ENCODE peak calls at places on chromosomes 11 and 22, in four cellular contexts. Z is neural progenitor cell, T is HepG2, F is H9. D is an unnamed sample.

GRCh38 chr11:67484847-67485311 is 2.1 kb downstream of the AIP start:
- DNase-seq in T (no peak), Z (no peak), F (no peak), D (no peak)

GRCh38 chr11:1869427-1870325 is 16.8 kb downstream of the LSP1 start:
- DNase-seq in T (peak; percentile 20), F (no peak), Z (peak; percentile 30), D (no peak)

GRCh38 chr11:134554861-134555260 is 142.8 kb upstream of the B3GAT1 start:
- DNase-seq in T (no peak), F (no peak), Z (no peak), D (no peak)

GRCh38 chr11:121367434-121367833 is 74.9 kb downstream of the SC5D start:
- DNase-seq in Z (no peak), F (no peak), T (no peak), D (no peak)

GRCh38 chr11:72589802-72590761 is 84.1 kb downstream of the PDE2A start:
- DNase-seq in Z (peak; percentile 83), F (peak; percentile 90), T (peak; percentile 48), D (peak; percentile 71)

GRCh38 chr11:94183886-94184264 is 55.2 kb downstream of the PANX1 start:
- DNase-seq in F (peak; percentile 87), Z (peak; percentile 73), T (peak; percentile 33), D (peak; percentile 81)

GRCh38 chr11:69595805-69596665 is 44.9 kb upstream of the CCND1 start:
- DNase-seq in T (no peak), Z (no peak), F (no peak), D (no peak)

GRCh38 chr11:80163011-80163410 is 722.2 kb upstream of the TENM4 start:
- DNase-seq in F (no peak), T (no peak), Z (no peak), D (peak; percentile 70)

GRCh38 chr11:27171391-27171790 is 130.8 kb downstream of the BBOX1 start:
- DNase-seq in F (no peak), T (no peak), Z (no peak), D (peak; percentile 40)

GRCh38 chr11:42012261-42012660 is 552.8 kb upstream of the LRRC4C start:
- DNase-seq in T (no peak), F (no peak), Z (no peak), D (no peak)

GRCh38 chr11:64553554-64554201 is 37.3 kb upstream of the SLC22A12 start:
- DNase-seq in Z (peak; percentile 72), T (peak; percentile 39), F (peak; percentile 74), D (peak; percentile 72)

GRCh38 chr11:82738116-82738515 is 4.5 kb upstream of the FAM181B start:
- DNase-seq in Z (peak; percentile 64), F (no peak), T (no peak), D (no peak)

GRCh38 chr22:39238966-39239510 is 5.7 kb downstream of the PDGFB start:
- DNase-seq in F (no peak), Z (no peak), T (no peak), D (no peak)

GRCh38 chr11:34299284-34299961 is 58.4 kb downstream of the ABTB2 start:
- DNase-seq in F (no peak), Z (peak; percentile 64), T (no peak), D (no peak)

GRCh38 chr11:34303028-34303427 is 54.8 kb downstream of the ABTB2 start:
- DNase-seq in T (no peak), F (no peak), Z (no peak), D (no peak)

GRCh38 chr11:34299962-34300350 is 57.9 kb downstream of the ABTB2 start:
- DNase-seq in Z (no peak), F (no peak), T (no peak), D (no peak)

GRCh38 chr11:34302046-34302921 is 55.5 kb downstream of the ABTB2 start:
- DNase-seq in T (no peak), Z (no peak), F (no peak), D (no peak)

GRCh38 chr11:34300571-34301295 is 57.1 kb downstream of the ABTB2 start:
- DNase-seq in F (no peak), Z (no peak), T (no peak), D (no peak)
- H3K79me2 ChIP-seq in F (no peaks in the 10 kb centered on the region), Z (no peaks in the 10 kb centered on the region), T (peaks cover 17% of the 10 kb centered on the region), D (peaks cover 55% of the 10 kb centered on the region)

DNA sequence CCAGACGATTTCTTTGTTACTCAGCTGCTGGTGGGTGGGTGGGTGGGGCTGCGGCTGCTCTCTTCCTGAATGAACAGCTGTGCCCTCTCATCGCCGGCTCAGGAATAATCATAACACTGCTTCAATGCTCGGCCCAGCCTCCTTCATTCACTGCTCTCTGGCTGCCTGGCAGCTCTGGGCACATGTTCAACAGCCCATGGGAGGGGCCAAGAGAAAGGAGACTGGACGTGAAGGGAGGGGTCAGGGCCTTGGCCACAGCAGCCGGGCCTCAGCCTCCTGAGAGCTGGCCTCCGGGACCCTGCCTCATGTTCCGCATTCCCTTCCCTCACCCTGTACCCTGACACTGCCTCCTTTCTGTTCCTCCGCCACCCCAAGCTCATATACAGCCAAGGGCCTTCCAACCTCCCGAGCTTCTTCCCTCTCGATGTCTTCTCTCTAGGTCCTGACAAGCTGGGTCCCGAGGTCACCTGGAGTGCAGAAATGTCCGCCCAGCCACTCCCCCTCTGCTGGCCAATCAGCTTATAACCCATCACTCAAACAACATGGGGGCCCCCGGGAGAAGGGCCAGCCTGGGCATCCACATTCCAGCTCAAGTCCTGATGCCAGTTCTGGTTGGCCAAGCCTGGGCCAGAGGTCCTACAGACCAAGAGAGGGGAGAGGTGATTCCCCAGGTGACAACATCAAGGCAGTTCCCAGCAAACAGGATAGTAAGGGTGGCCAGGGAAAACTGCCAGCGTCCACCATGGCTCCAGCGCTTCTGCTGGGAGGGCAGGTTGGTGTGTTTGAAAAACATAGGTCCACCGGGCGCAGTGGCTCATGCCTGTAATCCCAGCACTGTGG is 3.2 kb upstream of the CSDC2 start:
- DNase-seq in Z (no peak), F (peak; percentile 58), T (peak; percentile 70), D (peak; percentile 69)
- H3K4me2 ChIP-seq in Z (peak overlapping the region; percentile 29), F (no peak overlapping the region), T (peak overlapping the region; percentile 93), D (peak overlapping the region; percentile 61)

DNA sequence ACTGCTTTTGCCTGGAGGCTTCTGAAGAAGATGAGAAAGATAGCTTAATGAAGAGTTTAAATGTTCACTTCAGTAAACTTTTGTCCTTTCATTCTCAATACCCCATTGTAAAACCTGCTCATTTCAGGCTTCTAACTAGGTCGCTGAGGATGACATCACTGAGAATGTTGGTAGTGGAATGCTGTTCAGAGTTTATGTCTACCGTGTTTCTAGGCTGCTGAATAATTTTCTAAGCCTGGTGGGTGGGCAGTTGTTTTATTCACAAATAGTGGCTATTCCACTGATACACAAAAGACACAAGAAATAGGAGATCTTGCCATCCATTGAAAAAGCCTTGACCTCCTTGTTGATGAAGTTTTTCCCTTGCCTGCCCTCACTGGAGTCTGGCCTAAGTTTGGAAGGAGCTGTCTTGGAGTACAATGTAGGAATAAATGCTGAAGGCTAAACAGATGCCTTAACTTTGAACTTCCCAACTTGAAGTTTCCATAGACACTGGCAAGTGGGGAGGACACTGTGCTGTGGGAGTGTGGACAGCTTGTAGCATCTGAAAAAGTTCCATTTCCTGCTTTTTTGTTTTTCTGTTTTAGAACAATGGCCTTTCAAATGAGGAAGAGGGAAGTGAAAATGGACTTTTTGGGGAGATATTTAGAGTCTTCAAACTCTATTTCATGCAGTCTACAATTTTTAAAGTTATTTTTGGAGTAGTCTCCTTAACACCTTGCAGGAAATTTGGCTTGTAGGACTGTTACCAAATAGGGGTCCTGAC is 59.2 kb downstream of the TRIM44 start:
- DNase-seq in F (no peak), T (no peak), Z (no peak), D (no peak)
- H3K79me2 ChIP-seq in F (no peaks in the 10 kb centered on the region), T (no peaks in the 10 kb centered on the region), Z (peaks cover 19% of the 10 kb centered on the region), D (peaks cover 67% of the 10 kb centered on the region)

DNA sequence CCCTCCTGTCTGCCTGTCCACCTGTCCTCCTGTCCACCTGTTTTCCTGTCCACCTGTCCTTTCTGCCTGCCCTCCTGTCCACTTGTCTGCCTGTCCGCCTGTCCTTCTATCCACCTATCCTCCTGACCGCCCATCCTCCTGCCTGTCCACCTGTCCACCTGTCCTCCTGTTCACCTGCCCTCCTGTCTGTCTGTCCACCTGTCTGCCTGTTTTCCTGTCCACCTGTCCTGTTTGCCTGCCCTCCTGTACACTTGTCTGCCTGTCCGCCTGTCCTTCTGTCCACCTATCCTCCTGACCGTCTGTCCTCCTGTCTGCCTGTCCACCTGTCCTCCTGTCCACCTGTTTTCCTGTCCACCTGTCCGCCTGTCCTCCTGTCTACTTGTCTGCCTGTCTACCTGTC is 682.8 kb downstream of the TBC1D22A start:
- DNase-seq in Z (no peak), F (no peak), T (no peak), D (no peak)
- H3K4me2 ChIP-seq in Z (no peak overlapping the region), F (no peak overlapping the region), T (no peak overlapping the region), D (no peak overlapping the region)

GRCh38 chr11:12180257-12181205 is 70.1 kb downstream of the MICAL2 start:
- DNase-seq in Z (no peak), F (no peak), T (no peak), D (no peak)
- H3K79me2 ChIP-seq in Z (no peaks in the 10 kb centered on the region), F (no peaks in the 10 kb centered on the region), T (no peaks in the 10 kb centered on the region), D (peaks cover 15% of the 10 kb centered on the region)

GRCh38 chr11:65554057-65554818 is 3.9 kb downstream of the LTBP3 start:
- DNase-seq in F (no peak), Z (no peak), T (no peak), D (no peak)

GRCh38 chr11:65556470-65557279 is 1.5 kb downstream of the LTBP3 start:
- DNase-seq in F (no peak), Z (no peak), T (no peak), D (no peak)

GRCh38 chr11:65555693-65556231 is 2.4 kb downstream of the LTBP3 start:
- DNase-seq in F (no peak), T (peak; percentile 83), Z (no peak), D (peak; percentile 80)

GRCh38 chr11:65553301-65554001 is 4.7 kb downstream of the LTBP3 start:
- DNase-seq in F (peak; percentile 91), Z (peak; percentile 63), T (no peak), D (no peak)

DNA sequence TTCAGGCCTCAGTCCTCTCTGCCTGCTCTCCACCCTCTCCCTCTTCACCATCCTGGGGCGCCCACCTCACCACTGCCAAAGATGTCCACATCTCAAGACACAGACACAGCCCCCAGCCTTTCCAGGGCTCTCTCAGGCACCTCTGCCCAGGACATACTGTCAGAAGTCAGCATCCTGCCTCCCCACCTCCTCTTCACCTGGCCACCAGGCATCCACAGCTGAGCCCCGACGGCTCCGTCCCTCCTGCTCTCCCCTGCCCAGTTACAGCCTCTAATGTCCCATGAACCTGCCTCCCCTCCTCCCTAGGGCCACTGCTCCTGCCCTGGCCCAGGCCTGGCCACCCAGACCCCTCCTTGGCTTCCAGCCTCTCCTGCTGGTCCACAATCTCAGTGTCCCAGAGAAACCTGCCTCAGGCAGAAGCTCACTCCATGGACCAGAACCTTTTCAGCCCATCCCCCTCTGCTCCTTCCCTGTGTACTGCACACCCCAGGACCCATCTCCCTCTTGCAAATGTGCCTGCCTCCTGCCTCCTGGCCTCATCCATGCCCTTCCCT is 3.2 kb downstream of the LTBP3 start:
- DNase-seq in T (no peak), Z (no peak), F (no peak), D (no peak)
- H3K4me2 ChIP-seq in T (peak overlapping the region; percentile 94), Z (no peak overlapping the region), F (no peak overlapping the region), D (peak overlapping the region; percentile 96)

DNA sequence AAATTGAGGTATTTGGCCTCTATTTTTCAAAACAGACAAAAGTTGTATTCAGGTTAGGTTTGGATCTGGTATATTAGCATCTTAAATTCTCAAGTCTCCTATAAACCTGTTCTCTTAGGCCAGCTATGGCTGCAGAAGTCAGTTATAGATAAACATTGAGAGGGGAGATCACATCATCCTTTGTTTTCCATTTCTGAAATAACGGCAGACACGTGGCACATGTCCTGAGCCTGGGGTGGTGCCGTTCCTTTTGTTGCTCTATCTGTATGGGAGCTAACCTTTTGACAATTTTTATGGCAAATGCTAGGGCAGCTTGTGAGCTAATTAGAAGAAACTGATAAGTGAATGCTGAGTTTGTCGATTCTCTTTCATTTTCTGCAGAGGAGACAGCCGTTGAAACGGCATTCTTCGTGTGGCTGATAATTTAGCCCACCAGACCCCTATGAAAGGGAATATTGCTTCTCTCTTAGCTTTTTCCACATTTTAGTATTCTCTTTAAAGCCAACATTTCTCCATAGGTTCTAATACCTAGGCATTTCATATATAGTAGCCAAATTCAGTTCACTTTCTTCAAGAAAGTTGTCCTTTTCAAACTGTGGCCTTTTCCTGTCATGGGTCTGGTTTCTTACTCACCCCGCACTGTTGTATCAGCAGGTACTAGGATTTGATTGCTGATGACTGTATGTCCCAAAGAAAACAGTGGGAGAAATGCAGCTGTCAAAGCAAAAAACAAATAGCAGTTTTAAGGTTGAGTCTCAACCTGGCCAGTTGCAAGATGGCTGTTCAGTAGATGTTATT is 26.1 kb downstream of the NF2 start:
- DNase-seq in F (no peak), Z (no peak), T (no peak), D (no peak)
- H3K79me2 ChIP-seq in F (peaks cover 3% of the 10 kb centered on the region), Z (peaks cover 14% of the 10 kb centered on the region), T (peaks cover 49% of the 10 kb centered on the region), D (peaks cover 66% of the 10 kb centered on the region)